ENCODE peak calls at places on chromosomes 6 and 20, in ten cellular contexts. M, F, B, V, K, R, G, Q, Y and I are unnamed samples.

GRCh38 chr6:30044630-30045029 is 16.4 kb upstream of the POLR1H start:
- DNase-seq in M (no peak), F (no peak), B (no peak), V (no peak), K (no peak), R (no peak), G (no peak), Q (peak; percentile 53), Y (no peak), I (no peak)

GRCh38 chr6:150238857-150239407 is 96.1 kb downstream of the PPP1R14C start:
- DNase-seq in M (no peak), F (no peak), B (no peak), V (no peak), K (no peak), R (peak; percentile 5), G (no peak), Q (no peak), Y (no peak), I (no peak)

GRCh38 chr6:138182939-138183791 is 21.4 kb downstream of the ARFGEF3 start:
- DNase-seq in M (peak; percentile 40), F (peak; percentile 13), B (no peak), V (no peak), K (no peak), R (no peak), G (no peak), Q (no peak), Y (no peak), I (no peak)

GRCh38 chr20:49660912-49661311 is 52.8 kb downstream of the B4GALT5 start:
- DNase-seq in M (peak; percentile 13), F (no peak), B (no peak), V (no peak), K (no peak), R (no peak), G (no peak), Q (no peak), Y (no peak), I (no peak)

GRCh38 chr20:8721098-8721497 is 347.8 kb upstream of the PLCB4 start:
- DNase-seq in M (peak; percentile 93), F (peak; percentile 56), B (no peak), V (peak; percentile 3), K (no peak), R (peak; percentile 58), G (no peak), Q (no peak), Y (peak; percentile 45), I (no peak)

GRCh38 chr6:53159558-53159957 is 10.9 kb upstream of the GCM1 start:
- DNase-seq in M (no peak), F (no peak), B (no peak), V (no peak), K (no peak), R (no peak), G (no peak), Q (no peak), Y (no peak), I (no peak)

GRCh38 chr6:83514877-83515466 is 2.6 kb downstream of the PRSS35 start:
- DNase-seq in M (peak; percentile 50), F (peak; percentile 26), B (no peak), V (no peak), K (no peak), R (peak; percentile 56), G (peak; percentile 10), Q (peak; percentile 35), Y (peak; percentile 41), I (no peak)

GRCh38 chr20:20465259-20465658 is 97.4 kb downstream of the INSM1 start:
- DNase-seq in M (no peak), F (no peak), B (no peak), V (no peak), K (no peak), R (peak; percentile 3), G (no peak), Q (no peak), Y (no peak), I (no peak)

GRCh38 chr6:40244684-40245083 is 310.4 kb upstream of the MOCS1 start:
- DNase-seq in M (no peak), F (no peak), B (no peak), V (no peak), K (no peak), R (no peak), G (no peak), Q (no peak), Y (no peak), I (no peak)

GRCh38 chr6:423799-424345 is 32.3 kb downstream of the IRF4 start:
- DNase-seq in M (no peak), F (no peak), B (no peak), V (no peak), K (no peak), R (no peak), G (no peak), Q (no peak), Y (no peak), I (peak; percentile 70)